ENCODE peak calls at places on chromosomes 7 and 10, in ten cellular contexts. One of them, this sample, is unnamed.

GRCh38 chr10:103618027-103618385 is 124.5 kb downstream of the NEURL1 start:
- DNase-seq in GM23338: no peak
- DNase-seq in ovary: no peak
- DNase-seq in Jurkat, Clone E6-1: no peak
- DNase-seq in AG10803: no peak
- DNase-seq in Peyer's patch: no peak
- DNase-seq in PC-3: no peak
- DNase-seq in AG04450: no peak
- DNase-seq in GM23248: no peak
- DNase-seq in cardiac muscle cell: no peak
- DNase-seq in this sample: no peak

GRCh38 chr10:32972929-32973328 is 14.9 kb upstream of the ITGB1 start:
- DNase-seq in GM23338: no peak
- DNase-seq in ovary: no peak
- DNase-seq in Jurkat, Clone E6-1: no peak
- DNase-seq in AG10803: no peak
- DNase-seq in Peyer's patch: no peak
- DNase-seq in PC-3: peak
- DNase-seq in AG04450: no peak
- DNase-seq in GM23248: no peak
- DNase-seq in cardiac muscle cell: no peak
- DNase-seq in this sample: no peak

GRCh38 chr10:88066876-88067275 is 203.5 kb downstream of the PTEN start:
- DNase-seq in GM23338: no peak
- DNase-seq in ovary: no peak
- DNase-seq in Jurkat, Clone E6-1: peak
- DNase-seq in AG10803: no peak
- DNase-seq in Peyer's patch: peak
- DNase-seq in PC-3: no peak
- DNase-seq in AG04450: no peak
- DNase-seq in GM23248: no peak
- DNase-seq in cardiac muscle cell: no peak
- DNase-seq in this sample: no peak

GRCh38 chr10:99965700-99966099 is 44.0 kb downstream of the DNMBP start:
- DNase-seq in GM23338: no peak
- DNase-seq in ovary: no peak
- DNase-seq in Jurkat, Clone E6-1: no peak
- DNase-seq in AG10803: no peak
- DNase-seq in Peyer's patch: no peak
- DNase-seq in PC-3: no peak
- DNase-seq in AG04450: no peak
- DNase-seq in GM23248: peak
- DNase-seq in cardiac muscle cell: peak
- DNase-seq in this sample: no peak

GRCh38 chr10:71918992-71919391 is 45.2 kb upstream of the CHST3 start:
- DNase-seq in GM23338: no peak
- DNase-seq in ovary: no peak
- DNase-seq in Jurkat, Clone E6-1: no peak
- DNase-seq in AG10803: no peak
- DNase-seq in Peyer's patch: no peak
- DNase-seq in PC-3: no peak
- DNase-seq in AG04450: no peak
- DNase-seq in GM23248: no peak
- DNase-seq in cardiac muscle cell: no peak
- DNase-seq in this sample: no peak

GRCh38 chr10:689433-690226 is at the start of gene DIP2C:
- DNase-seq in GM23338: peak
- DNase-seq in ovary: peak
- DNase-seq in Jurkat, Clone E6-1: no peak
- DNase-seq in AG10803: peak
- DNase-seq in Peyer's patch: no peak
- DNase-seq in PC-3: peak
- DNase-seq in AG04450: peak
- DNase-seq in GM23248: peak
- DNase-seq in cardiac muscle cell: peak
- DNase-seq in this sample: peak

GRCh38 chr10:35940067-35940989 is 298.2 kb upstream of the FZD8 start:
- DNase-seq in GM23338: no peak
- DNase-seq in ovary: no peak
- DNase-seq in Jurkat, Clone E6-1: no peak
- DNase-seq in AG10803: peak
- DNase-seq in Peyer's patch: no peak
- DNase-seq in PC-3: no peak
- DNase-seq in AG04450: peak
- DNase-seq in GM23248: peak
- DNase-seq in cardiac muscle cell: peak
- DNase-seq in this sample: peak

GRCh38 chr7:150372271-150373048 is 3.8 kb downstream of the REPIN1 start:
- DNase-seq in GM23338: no peak
- DNase-seq in ovary: no peak
- DNase-seq in Jurkat, Clone E6-1: no peak
- DNase-seq in AG10803: no peak
- DNase-seq in Peyer's patch: no peak
- DNase-seq in PC-3: no peak
- DNase-seq in AG04450: no peak
- DNase-seq in GM23248: no peak
- DNase-seq in cardiac muscle cell: no peak
- DNase-seq in this sample: peak

GRCh38 chr7:3080106-3080505 is 36.4 kb upstream of the CARD11 start:
- DNase-seq in GM23338: no peak
- DNase-seq in ovary: no peak
- DNase-seq in Jurkat, Clone E6-1: no peak
- DNase-seq in AG10803: no peak
- DNase-seq in Peyer's patch: no peak
- DNase-seq in PC-3: no peak
- DNase-seq in AG04450: no peak
- DNase-seq in GM23248: no peak
- DNase-seq in cardiac muscle cell: no peak
- DNase-seq in this sample: no peak

GRCh38 chr10:18583575-18584270 is 67.7 kb downstream of the NSUN6 start:
- DNase-seq in GM23338: no peak
- DNase-seq in ovary: no peak
- DNase-seq in Jurkat, Clone E6-1: peak
- DNase-seq in AG10803: no peak
- DNase-seq in Peyer's patch: no peak
- DNase-seq in PC-3: peak
- DNase-seq in AG04450: no peak
- DNase-seq in GM23248: peak
- DNase-seq in cardiac muscle cell: peak
- DNase-seq in this sample: no peak
- H3K4me3 ChIP-seq in GM23338: no peak
- H3K4me3 ChIP-seq in ovary: no peak
- H3K4me3 ChIP-seq in Jurkat, Clone E6-1: no peak
- H3K4me3 ChIP-seq in AG10803: no peak
- H3K4me3 ChIP-seq in Peyer's patch: no peak
- H3K4me3 ChIP-seq in PC-3: no peak
- H3K4me3 ChIP-seq in AG04450: no peak
- H3K4me3 ChIP-seq in GM23248: no peak
- H3K4me3 ChIP-seq in cardiac muscle cell: no peak
- H3K4me3 ChIP-seq in this sample: no peak

GRCh38 chr7:1555813-1556540 is at the start of gene TMEM184A:
- DNase-seq in GM23338: peak
- DNase-seq in ovary: no peak
- DNase-seq in Jurkat, Clone E6-1: peak
- DNase-seq in AG10803: no peak
- DNase-seq in Peyer's patch: peak
- DNase-seq in PC-3: peak
- DNase-seq in AG04450: no peak
- DNase-seq in GM23248: no peak
- DNase-seq in cardiac muscle cell: no peak
- DNase-seq in this sample: peak
- H3K4me3 ChIP-seq in GM23338: no peak
- H3K4me3 ChIP-seq in ovary: no peak
- H3K4me3 ChIP-seq in Jurkat, Clone E6-1: no peak
- H3K4me3 ChIP-seq in AG10803: no peak
- H3K4me3 ChIP-seq in Peyer's patch: peak
- H3K4me3 ChIP-seq in PC-3: peak
- H3K4me3 ChIP-seq in AG04450: no peak
- H3K4me3 ChIP-seq in GM23248: no peak
- H3K4me3 ChIP-seq in cardiac muscle cell: no peak
- H3K4me3 ChIP-seq in this sample: no peak

GRCh38 chr7:73829505-73829904 is 1.3 kb upstream of the CLDN4 start:
- DNase-seq in GM23338: peak
- DNase-seq in ovary: no peak
- DNase-seq in Jurkat, Clone E6-1: no peak
- DNase-seq in AG10803: no peak
- DNase-seq in Peyer's patch: no peak
- DNase-seq in PC-3: peak
- DNase-seq in AG04450: no peak
- DNase-seq in GM23248: no peak
- DNase-seq in cardiac muscle cell: no peak
- DNase-seq in this sample: no peak

GRCh38 chr7:73830872-73831655 is at the start of gene CLDN4:
- DNase-seq in GM23338: peak
- DNase-seq in ovary: no peak
- DNase-seq in Jurkat, Clone E6-1: no peak
- DNase-seq in AG10803: no peak
- DNase-seq in Peyer's patch: no peak
- DNase-seq in PC-3: peak
- DNase-seq in AG04450: no peak
- DNase-seq in GM23248: no peak
- DNase-seq in cardiac muscle cell: no peak
- DNase-seq in this sample: peak

GRCh38 chr7:73830618-73830871 is 251 bp upstream of the CLDN4 start:
- DNase-seq in GM23338: no peak
- DNase-seq in ovary: no peak
- DNase-seq in Jurkat, Clone E6-1: no peak
- DNase-seq in AG10803: no peak
- DNase-seq in Peyer's patch: no peak
- DNase-seq in PC-3: no peak
- DNase-seq in AG04450: no peak
- DNase-seq in GM23248: no peak
- DNase-seq in cardiac muscle cell: no peak
- DNase-seq in this sample: no peak

GRCh38 chr7:73828972-73829371 is 1.8 kb upstream of the CLDN4 start:
- DNase-seq in GM23338: no peak
- DNase-seq in ovary: no peak
- DNase-seq in Jurkat, Clone E6-1: no peak
- DNase-seq in AG10803: no peak
- DNase-seq in Peyer's patch: no peak
- DNase-seq in PC-3: no peak
- DNase-seq in AG04450: no peak
- DNase-seq in GM23248: no peak
- DNase-seq in cardiac muscle cell: no peak
- DNase-seq in this sample: no peak

DNA sequence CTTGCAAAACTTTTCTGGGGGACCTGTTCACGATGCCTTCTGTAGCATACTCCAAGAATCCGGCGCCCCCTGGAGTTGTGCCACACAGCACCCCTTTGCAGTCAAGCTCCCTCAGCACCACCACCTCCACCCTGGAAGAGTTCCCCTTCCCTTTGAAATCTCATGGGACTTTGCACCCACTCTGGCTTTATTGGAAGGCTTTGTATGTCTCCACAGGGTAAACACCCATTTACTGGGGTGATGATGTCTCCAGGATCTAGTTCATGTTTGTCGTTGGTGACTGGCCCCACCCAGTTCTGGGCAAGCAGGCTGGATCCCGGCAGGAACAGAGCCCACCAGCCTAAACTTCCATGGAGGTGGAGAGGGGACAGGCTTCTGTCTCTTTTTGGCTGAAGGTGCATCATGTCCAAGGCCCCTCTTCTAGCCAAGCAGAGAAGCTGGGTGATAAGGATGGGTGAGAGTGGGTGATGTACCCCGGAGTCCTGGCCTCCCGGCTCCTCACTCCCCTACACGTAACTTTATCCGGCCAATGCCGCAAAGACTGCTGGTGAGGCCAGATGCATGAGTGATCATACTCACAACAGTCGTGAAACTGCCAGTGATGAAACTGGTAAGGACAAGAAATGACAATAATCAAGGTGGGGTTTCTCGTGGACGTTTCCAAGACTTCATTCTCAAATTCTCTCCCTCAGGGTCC is 727 bp upstream of the CLDN4 start:
- DNase-seq in GM23338: no peak
- DNase-seq in ovary: no peak
- DNase-seq in Jurkat, Clone E6-1: no peak
- DNase-seq in AG10803: no peak
- DNase-seq in Peyer's patch: no peak
- DNase-seq in PC-3: peak
- DNase-seq in AG04450: no peak
- DNase-seq in GM23248: no peak
- DNase-seq in cardiac muscle cell: no peak
- DNase-seq in this sample: no peak
- H3K4me3 ChIP-seq in GM23338: peak
- H3K4me3 ChIP-seq in ovary: no peak
- H3K4me3 ChIP-seq in Jurkat, Clone E6-1: no peak
- H3K4me3 ChIP-seq in AG10803: no peak
- H3K4me3 ChIP-seq in Peyer's patch: peak
- H3K4me3 ChIP-seq in PC-3: peak
- H3K4me3 ChIP-seq in AG04450: no peak
- H3K4me3 ChIP-seq in GM23248: no peak
- H3K4me3 ChIP-seq in cardiac muscle cell: no peak
- H3K4me3 ChIP-seq in this sample: no peak

GRCh38 chr10:4240641-4241197 is 455.7 kb upstream of the KLF6 start:
- DNase-seq in GM23338: no peak
- DNase-seq in ovary: no peak
- DNase-seq in Jurkat, Clone E6-1: no peak
- DNase-seq in AG10803: peak
- DNase-seq in Peyer's patch: no peak
- DNase-seq in PC-3: no peak
- DNase-seq in AG04450: peak
- DNase-seq in GM23248: peak
- DNase-seq in cardiac muscle cell: peak
- DNase-seq in this sample: no peak

GRCh38 chr10:4242561-4243035 is 457.6 kb upstream of the KLF6 start:
- DNase-seq in GM23338: no peak
- DNase-seq in ovary: no peak
- DNase-seq in Jurkat, Clone E6-1: no peak
- DNase-seq in AG10803: peak
- DNase-seq in Peyer's patch: no peak
- DNase-seq in PC-3: peak
- DNase-seq in AG04450: peak
- DNase-seq in GM23248: peak
- DNase-seq in cardiac muscle cell: peak
- DNase-seq in this sample: peak

GRCh38 chr10:4241724-4242345 is 456.8 kb upstream of the KLF6 start:
- DNase-seq in GM23338: peak
- DNase-seq in ovary: peak
- DNase-seq in Jurkat, Clone E6-1: no peak
- DNase-seq in AG10803: peak
- DNase-seq in Peyer's patch: no peak
- DNase-seq in PC-3: no peak
- DNase-seq in AG04450: peak
- DNase-seq in GM23248: peak
- DNase-seq in cardiac muscle cell: peak
- DNase-seq in this sample: peak

GRCh38 chr10:4243169-4243568 is 458.2 kb upstream of the KLF6 start:
- DNase-seq in GM23338: no peak
- DNase-seq in ovary: no peak
- DNase-seq in Jurkat, Clone E6-1: no peak
- DNase-seq in AG10803: no peak
- DNase-seq in Peyer's patch: no peak
- DNase-seq in PC-3: no peak
- DNase-seq in AG04450: no peak
- DNase-seq in GM23248: no peak
- DNase-seq in cardiac muscle cell: no peak
- DNase-seq in this sample: no peak

DNA sequence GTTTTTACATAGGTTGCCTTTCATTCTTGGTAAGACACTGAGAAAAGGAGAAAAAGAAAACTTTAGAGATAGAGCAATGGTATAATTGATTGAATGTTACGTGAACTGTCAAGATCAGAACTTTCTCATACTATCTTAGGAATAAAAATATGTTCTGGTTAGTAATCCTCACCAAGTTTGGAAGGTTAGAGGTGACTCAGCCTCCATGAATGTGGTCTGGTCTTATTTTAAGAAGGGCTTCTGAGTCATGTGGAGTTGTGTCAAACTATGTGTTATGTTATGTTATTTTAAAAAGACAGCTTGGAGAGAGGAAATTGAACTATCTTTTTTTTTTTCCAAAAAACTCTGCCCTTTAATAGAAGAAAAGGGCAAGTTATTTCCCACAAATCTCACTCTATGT is 458.6 kb upstream of the KLF6 start:
- DNase-seq in GM23338: no peak
- DNase-seq in ovary: peak
- DNase-seq in Jurkat, Clone E6-1: no peak
- DNase-seq in AG10803: peak
- DNase-seq in Peyer's patch: no peak
- DNase-seq in PC-3: peak
- DNase-seq in AG04450: peak
- DNase-seq in GM23248: peak
- DNase-seq in cardiac muscle cell: peak
- DNase-seq in this sample: no peak
- H3K4me3 ChIP-seq in GM23338: no peak
- H3K4me3 ChIP-seq in ovary: peak
- H3K4me3 ChIP-seq in Jurkat, Clone E6-1: no peak
- H3K4me3 ChIP-seq in AG10803: peak
- H3K4me3 ChIP-seq in Peyer's patch: no peak
- H3K4me3 ChIP-seq in PC-3: peak
- H3K4me3 ChIP-seq in AG04450: no peak
- H3K4me3 ChIP-seq in GM23248: peak
- H3K4me3 ChIP-seq in cardiac muscle cell: no peak
- H3K4me3 ChIP-seq in this sample: no peak